ENCODE peak calls at places on chromosomes 2 and 18, in eight cellular contexts. C is aorta; Z is CD8-positive, alpha-beta memory T cell; P is T-helper 9 cell; Y is memory B cell; B is GM23248; U is GM19239; F is activated T-cell treated with anti-CD3 and anti-CD28 coated beads, Interleukin-2, amount 50 U/mL, for 72 hours. M is an unnamed sample.

GRCh38 chr18:60905699-60906098 is 427.5 kb upstream of the CDH20 start:
- DNase-seq in B (no peak), F (no peak), C (no peak), Z (no peak), U (no peak), P (no peak), Y (no peak), M (no peak)

GRCh38 chr18:12904012-12904516 is 20.0 kb upstream of the PTPN2 start:
- DNase-seq in Y (no peak), U (no peak), C (peak), F (peak), P (no peak), Z (no peak), B (no peak), M (peak)

GRCh38 chr2:121699421-121700328 is 37.0 kb downstream of the NIFK start:
- DNase-seq in C (peak), Y (peak), F (peak), U (peak), P (peak), Z (peak), B (peak), M (peak)

GRCh38 chr2:109613922-109614714 is at the start of the genes SEPTIN10 and SOWAHC:
- DNase-seq in B (peak), Y (peak), P (peak), F (peak), Z (peak), U (peak), C (peak), M (peak)

GRCh38 chr18:10300739-10301138 is 153.7 kb upstream of the APCDD1 start:
- DNase-seq in P (no peak), C (no peak), Z (no peak), U (no peak), B (no peak), F (no peak), Y (no peak), M (no peak)

GRCh38 chr2:39696838-39697237 is 31.1 kb downstream of the TMEM178A start:
- DNase-seq in Y (no peak), Z (no peak), P (no peak), B (peak), C (no peak), U (no peak), F (no peak), M (peak)

GRCh38 chr18:24727685-24728084 is 267.2 kb downstream of the HRH4 start:
- DNase-seq in Z (no peak), P (no peak), C (no peak), F (no peak), U (no peak), B (no peak), Y (no peak), M (no peak)

GRCh38 chr2:120442923-120443571 is 97.1 kb downstream of the INHBB start:
- DNase-seq in C (no peak), B (peak), U (no peak), F (peak), Z (peak), Y (no peak), P (no peak), M (no peak)

GRCh38 chr2:207133493-207133861 is 32.3 kb downstream of the KLF7 start:
- DNase-seq in Z (no peak), U (no peak), B (peak), F (no peak), P (no peak), Y (no peak), C (no peak), M (no peak)

GRCh38 chr2:150438654-150439053 is 48.8 kb downstream of the RND3 start:
- DNase-seq in B (no peak), Z (no peak), U (no peak), F (no peak), P (no peak), Y (no peak), C (no peak), M (no peak)

GRCh38 chr2:110793034-110793433 is 60.7 kb downstream of the ACOXL start:
- DNase-seq in B (no peak), U (no peak), Y (no peak), C (no peak), Z (no peak), P (no peak), F (no peak), M (no peak)

GRCh38 chr2:85988210-85988913 is 99.6 kb upstream of the ST3GAL5 start:
- DNase-seq in P (no peak), Z (no peak), C (no peak), Y (no peak), U (no peak), B (peak), F (no peak), M (no peak)